ENCODE peak calls at places on chromosome 17, in four cellular contexts. One of them, this sample, is unnamed.

GRCh38 chr17:79667746-79668145 is 56.9 kb upstream of the RBFOX3 start:
- DNase-seq in HEK293T: no peak
- DNase-seq in type B pancreatic cell: no peak
- DNase-seq in mesothelial cell of epicardium: no peak
- DNase-seq in this sample: no peak

GRCh38 chr17:15377200-15377599 is 35.8 kb upstream of the TEKT3 start:
- DNase-seq in HEK293T: no peak
- DNase-seq in type B pancreatic cell: no peak
- DNase-seq in mesothelial cell of epicardium: no peak
- DNase-seq in this sample: no peak

GRCh38 chr17:72123496-72123963 is 2.7 kb downstream of the SOX9 start:
- DNase-seq in HEK293T: no peak
- DNase-seq in type B pancreatic cell: no peak
- DNase-seq in mesothelial cell of epicardium: no peak
- DNase-seq in this sample: no peak

GRCh38 chr17:65193305-65194293 is 56.4 kb downstream of the RGS9 start:
- DNase-seq in HEK293T: no peak
- DNase-seq in type B pancreatic cell: no peak
- DNase-seq in mesothelial cell of epicardium: no peak
- DNase-seq in this sample: no peak

GRCh38 chr17:35907266-35907637 is 23.3 kb downstream of the RDM1 start:
- DNase-seq in HEK293T: no peak
- DNase-seq in type B pancreatic cell: no peak
- DNase-seq in mesothelial cell of epicardium: no peak
- DNase-seq in this sample: no peak

GRCh38 chr17:67218385-67218950 is 26.5 kb downstream of the HELZ start:
- DNase-seq in HEK293T: no peak
- DNase-seq in type B pancreatic cell: no peak
- DNase-seq in mesothelial cell of epicardium: no peak
- DNase-seq in this sample: no peak

GRCh38 chr17:67558740-67559380 is 158.9 kb upstream of the NOL11 start:
- DNase-seq in HEK293T: no peak
- DNase-seq in type B pancreatic cell: no peak
- DNase-seq in mesothelial cell of epicardium: no peak
- DNase-seq in this sample: no peak

GRCh38 chr17:45160505-45161287 is 979 bp upstream of the HEXIM2 start:
- DNase-seq in HEK293T: peak
- DNase-seq in type B pancreatic cell: peak
- DNase-seq in mesothelial cell of epicardium: peak
- DNase-seq in this sample: peak

GRCh38 chr17:42881768-42882565 is 18.6 kb upstream of the G6PC1 start:
- DNase-seq in HEK293T: no peak
- DNase-seq in type B pancreatic cell: no peak
- DNase-seq in mesothelial cell of epicardium: no peak
- DNase-seq in this sample: no peak

GRCh38 chr17:62746941-62747340 is 61.2 kb downstream of the MARCHF10 start:
- DNase-seq in HEK293T: no peak
- DNase-seq in type B pancreatic cell: no peak
- DNase-seq in mesothelial cell of epicardium: no peak
- DNase-seq in this sample: no peak

GRCh38 chr17:57305918-57306317 is 49.6 kb downstream of the MSI2 start:
- DNase-seq in HEK293T: no peak
- DNase-seq in type B pancreatic cell: no peak
- DNase-seq in mesothelial cell of epicardium: no peak
- DNase-seq in this sample: no peak

This sample was measured in mesenteric fat pad.